ENCODE peak calls at places on chromosomes 11 and 22, in ten cellular contexts. Z, P, C, F, H, Q, A, D, N and O are unnamed samples. For H3K4me1, the result is how much of the 10 kb centered on the place peaks cover.

GRCh38 chr11:95503047-95503446 is 272.0 kb upstream of the SESN3 start:
- DNase-seq in Z (no peak), P (no peak), C (no peak), F (no peak), H (no peak), Q (no peak), A (peak), D (no peak), N (no peak), O (peak)

GRCh38 chr22:37121887-37122591 is 12.5 kb upstream of the TMPRSS6 start:
- DNase-seq in Z (no peak), P (peak), C (no peak), F (peak), H (peak), Q (peak), A (peak), D (peak), N (no peak), O (no peak)

GRCh38 chr11:11588243-11588642 is 33.6 kb downstream of the GALNT18 start:
- DNase-seq in Z (no peak), P (no peak), C (no peak), F (no peak), H (no peak), Q (no peak), A (no peak), D (no peak), N (no peak), O (no peak)

GRCh38 chr22:36858966-36859365 is 1.8 kb upstream of the NCF4 start:
- DNase-seq in Z (no peak), P (no peak), C (no peak), F (no peak), H (no peak), Q (no peak), A (no peak), D (no peak), N (no peak), O (no peak)

GRCh38 chr11:499201-500076 is 7.6 kb downstream of the RNH1 start:
- DNase-seq in Z (no peak), P (no peak), C (no peak), F (no peak), H (no peak), Q (no peak), A (no peak), D (no peak), N (no peak), O (no peak)

GRCh38 chr11:61369372-61370348 is 7.5 kb downstream of the TMEM138 start:
- DNase-seq in Z (peak), P (peak), C (no peak), F (no peak), H (no peak), Q (no peak), A (peak), D (no peak), N (peak), O (peak)

GRCh38 chr11:134242376-134242775 is 10.8 kb downstream of the THYN1 start:
- DNase-seq in Z (no peak), P (no peak), C (no peak), F (no peak), H (no peak), Q (no peak), A (no peak), D (no peak), N (no peak), O (no peak)

GRCh38 chr11:123475478-123475877 is 45.4 kb downstream of the GRAMD1B start:
- DNase-seq in Z (no peak), P (peak), C (peak), F (peak), H (no peak), Q (peak), A (peak), D (no peak), N (no peak), O (no peak)

GRCh38 chr11:65275906-65276305 is 14.1 kb downstream of the POLA2 start:
- DNase-seq in Z (no peak), P (no peak), C (no peak), F (no peak), H (no peak), Q (peak), A (no peak), D (no peak), N (no peak), O (no peak)

GRCh38 chr11:12248330-12248729 is 129.0 kb upstream of the PARVA start:
- DNase-seq in Z (peak), P (peak), C (no peak), F (peak), H (no peak), Q (peak), A (no peak), D (no peak), N (peak), O (peak)

GRCh38 chr11:99419991-99420390 is 399.2 kb downstream of the CNTN5 start:
- DNase-seq in Z (no peak), P (no peak), C (no peak), F (no peak), H (no peak), Q (no peak), A (no peak), D (no peak), N (no peak), O (no peak)

GRCh38 chr11:116118138-116118470 is 613.9 kb upstream of the CADM1 start:
- DNase-seq in Z (no peak), P (no peak), C (no peak), F (no peak), H (no peak), Q (no peak), A (no peak), D (peak), N (no peak), O (no peak)

GRCh38 chr22:44202261-44202789 is 21.6 kb downstream of the PARVG start:
- DNase-seq in Z (no peak), P (peak), C (peak), F (no peak), H (no peak), Q (peak), A (peak), D (no peak), N (no peak), O (no peak)

GRCh38 chr22:22935546-22936157 is 48.0 kb downstream of the IGLL5 start:
- DNase-seq in Z (no peak), P (no peak), C (no peak), F (no peak), H (no peak), Q (no peak), A (no peak), D (peak), N (no peak), O (no peak)

GRCh38 chr11:76206327-76207081 is at the start of gene WNT11:
- DNase-seq in Z (no peak), P (peak), C (peak), F (peak), H (peak), Q (peak), A (peak), D (peak), N (peak), O (peak)

GRCh38 chr22:47367993-47368945 is 605.8 kb downstream of the TBC1D22A start:
- DNase-seq in Z (no peak), P (no peak), C (no peak), F (no peak), H (no peak), Q (no peak), A (no peak), D (peak), N (no peak), O (no peak)

GRCh38 chr11:1471736-1472135 is 14.8 kb downstream of the MOB2 start:
- DNase-seq in Z (no peak), P (no peak), C (no peak), F (no peak), H (no peak), Q (no peak), A (no peak), D (peak), N (no peak), O (peak)

GRCh38 chr22:38455530-38456271 is 702 bp upstream of the KCNJ4 start:
- DNase-seq in Z (no peak), P (peak), C (peak), F (peak), H (no peak), Q (peak), A (no peak), D (no peak), N (no peak), O (peak)

GRCh38 chr11:12270817-12271216 is 106.6 kb upstream of the PARVA start:
- DNase-seq in Z (no peak), P (no peak), C (no peak), F (no peak), H (no peak), Q (no peak), A (no peak), D (no peak), N (no peak), O (no peak)

DNA sequence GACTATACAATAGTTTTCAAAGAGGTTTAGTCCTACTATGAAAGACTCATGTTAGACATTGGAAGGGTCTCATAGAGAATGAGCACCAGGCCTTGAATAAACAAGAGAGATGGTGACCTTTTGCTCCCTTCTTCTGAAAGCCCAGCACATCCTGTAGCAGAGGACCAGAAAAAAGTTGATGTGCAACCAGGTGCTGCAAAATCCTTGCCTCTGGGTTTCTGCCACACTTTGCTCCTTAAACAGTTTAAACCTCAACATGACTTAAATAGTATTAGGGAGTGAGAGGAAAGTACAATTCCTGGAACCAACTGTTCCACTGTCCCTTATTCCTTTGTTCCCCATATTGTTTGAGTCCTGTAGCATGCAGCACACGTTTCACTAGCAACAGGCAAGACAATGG is 6.8 kb downstream of the MPPED2 start:
- DNase-seq in Z (no peak), P (no peak), C (no peak), F (no peak), H (no peak), Q (no peak), A (no peak), D (no peak), N (no peak), O (no peak)
- H3K27ac ChIP-seq in Z (no peak), P (no peak), C (no peak), F (no peak), H (no peak), Q (no peak), A (no peak), D (no peak), N (no peak), O (no peak)

GRCh38 chr11:128471138-128471661 is 116.2 kb downstream of the ETS1 start:
- DNase-seq in Z (no peak), P (no peak), C (no peak), F (no peak), H (no peak), Q (no peak), A (no peak), D (peak), N (no peak), O (peak)
- H3K4me1 ChIP-seq in Z (half or more), P (under half), C (under half), F (under half), H (half or more), Q (under half), A (half or more), D (half or more), N (under half), O (under half)

DNA sequence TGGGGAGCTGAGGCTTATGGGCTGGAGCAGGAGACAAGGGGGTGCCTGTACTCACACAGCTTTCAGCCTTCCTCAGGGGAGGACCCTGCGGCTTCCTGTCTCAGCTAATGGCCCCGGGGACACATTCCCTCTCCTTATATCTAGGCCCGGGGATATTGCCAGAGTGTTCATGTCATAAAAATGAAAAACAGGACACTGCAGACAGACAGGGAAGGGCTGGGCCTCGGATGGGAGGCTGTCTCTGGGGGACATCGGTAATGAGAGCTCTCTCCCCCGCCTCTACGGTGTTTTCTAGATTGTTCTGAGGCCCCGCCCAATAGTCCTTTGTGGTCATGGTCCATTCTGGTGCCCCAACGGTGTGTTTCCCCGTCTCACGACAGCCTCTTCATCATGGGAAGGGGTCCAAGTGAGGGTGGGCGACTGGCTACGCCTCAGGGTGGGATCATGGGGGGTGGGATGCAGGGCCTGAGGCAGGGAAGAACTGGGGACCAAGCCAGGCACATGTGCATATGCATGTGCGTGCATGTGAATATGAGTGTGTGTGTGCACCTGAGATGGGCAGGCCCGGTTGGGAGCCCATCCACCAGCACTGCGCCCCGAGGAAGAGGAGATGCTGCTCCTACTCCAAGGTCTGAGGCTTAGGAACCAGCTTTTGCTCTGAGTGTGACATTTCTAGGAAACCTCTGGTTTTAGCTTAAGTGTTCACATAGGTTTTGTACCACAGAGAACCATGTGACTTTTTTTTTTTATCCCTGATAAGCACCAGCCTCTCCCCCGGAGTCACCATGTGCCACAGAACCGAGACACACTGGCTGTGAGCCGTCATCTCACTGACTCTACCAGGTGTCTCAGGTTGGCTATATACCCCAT is 5.3 kb downstream of the ARVCF start:
- DNase-seq in Z (no peak), P (no peak), C (no peak), F (no peak), H (no peak), Q (no peak), A (no peak), D (peak), N (no peak), O (peak)
- H3K27ac ChIP-seq in Z (no peak), P (no peak), C (no peak), F (no peak), H (no peak), Q (no peak), A (no peak), D (peak), N (no peak), O (no peak)

DNA sequence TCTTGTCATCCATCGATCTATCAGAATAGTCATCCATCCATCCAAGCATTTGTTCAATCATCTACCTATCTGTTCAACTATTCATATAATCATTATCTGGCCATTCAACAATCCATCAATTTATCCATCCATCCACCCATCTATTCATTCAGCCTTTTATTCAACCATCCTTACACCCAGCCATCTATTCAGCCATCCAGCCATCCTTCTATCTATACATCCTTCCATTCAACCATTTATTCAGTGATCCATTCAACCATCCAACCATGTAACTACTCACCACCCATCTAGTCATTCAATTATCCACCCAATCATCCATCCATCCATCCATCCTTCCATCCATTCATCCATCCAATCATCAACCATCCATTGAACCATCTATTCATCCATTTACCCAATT is 106.8 kb downstream of the CEP164 start:
- DNase-seq in Z (no peak), P (no peak), C (no peak), F (no peak), H (no peak), Q (no peak), A (no peak), D (no peak), N (no peak), O (no peak)
- H3K4me1 ChIP-seq in Z (under half), P (under half), C (under half), F (under half), H (under half), Q (under half), A (under half), D (under half), N (under half), O (under half)